ENCODE peak calls at places on chromosome 13, in four cellular contexts. One of them, this sample, is unnamed.

GRCh38 chr13:97392020-97392419 is 41.9 kb upstream of the RAP2A start:
- DNase-seq in A673: no peak
- DNase-seq in brain microvascular endothelial cell: no peak
- DNase-seq in dorsolateral prefrontal cortex: no peak
- DNase-seq in this sample: no peak

GRCh38 chr13:37954191-37954590 is 84.6 kb upstream of the TRPC4 start:
- DNase-seq in A673: no peak
- DNase-seq in brain microvascular endothelial cell: no peak
- DNase-seq in dorsolateral prefrontal cortex: no peak
- DNase-seq in this sample: no peak

GRCh38 chr13:63184693-63185092 is 1769.0 kb upstream of the PCDH20 start:
- DNase-seq in A673: peak
- DNase-seq in brain microvascular endothelial cell: peak
- DNase-seq in dorsolateral prefrontal cortex: no peak
- DNase-seq in this sample: no peak

GRCh38 chr13:52353116-52353718 is 52.8 kb downstream of the THSD1 start:
- DNase-seq in A673: no peak
- DNase-seq in brain microvascular endothelial cell: peak
- DNase-seq in dorsolateral prefrontal cortex: no peak
- DNase-seq in this sample: peak

GRCh38 chr13:92959790-92960189 is 266.8 kb upstream of the GPC6 start:
- DNase-seq in A673: no peak
- DNase-seq in brain microvascular endothelial cell: no peak
- DNase-seq in dorsolateral prefrontal cortex: no peak
- DNase-seq in this sample: no peak

GRCh38 chr13:32164622-32165268 is 133.2 kb downstream of the FRY start:
- DNase-seq in A673: peak
- DNase-seq in brain microvascular endothelial cell: peak
- DNase-seq in dorsolateral prefrontal cortex: peak
- DNase-seq in this sample: no peak

GRCh38 chr13:82657471-82657870 is 1224.8 kb downstream of the SLITRK1 start:
- DNase-seq in A673: no peak
- DNase-seq in brain microvascular endothelial cell: no peak
- DNase-seq in dorsolateral prefrontal cortex: no peak
- DNase-seq in this sample: no peak

GRCh38 chr13:40589285-40590109 is 76.9 kb downstream of the FOXO1 start:
- DNase-seq in A673: peak
- DNase-seq in brain microvascular endothelial cell: peak
- DNase-seq in dorsolateral prefrontal cortex: peak
- DNase-seq in this sample: no peak

GRCh38 chr13:110187501-110188161 is 119.3 kb downstream of the COL4A1 start:
- DNase-seq in A673: peak
- DNase-seq in brain microvascular endothelial cell: peak
- DNase-seq in dorsolateral prefrontal cortex: no peak
- DNase-seq in this sample: no peak

GRCh38 chr13:107812013-107812412 is 403.3 kb downstream of the LIG4 start:
- DNase-seq in A673: no peak
- DNase-seq in brain microvascular endothelial cell: no peak
- DNase-seq in dorsolateral prefrontal cortex: no peak
- DNase-seq in this sample: no peak

GRCh38 chr13:67224148-67224846 is 5.8 kb downstream of the PCDH9 start:
- DNase-seq in A673: peak
- DNase-seq in brain microvascular endothelial cell: peak
- DNase-seq in dorsolateral prefrontal cortex: peak
- DNase-seq in this sample: peak

GRCh38 chr13:51912091-51912490 is 50.3 kb downstream of the CCDC70 start:
- DNase-seq in A673: no peak
- DNase-seq in brain microvascular endothelial cell: no peak
- DNase-seq in dorsolateral prefrontal cortex: peak
- DNase-seq in this sample: no peak

GRCh38 chr13:59533561-59534337 is 630.0 kb downstream of the DIAPH3 start:
- DNase-seq in A673: peak
- DNase-seq in brain microvascular endothelial cell: peak
- DNase-seq in dorsolateral prefrontal cortex: no peak
- DNase-seq in this sample: no peak

GRCh38 chr13:94706101-94706853 is 6.1 kb downstream of the SOX21 start:
- DNase-seq in A673: no peak
- DNase-seq in brain microvascular endothelial cell: no peak
- DNase-seq in dorsolateral prefrontal cortex: no peak
- DNase-seq in this sample: no peak

GRCh38 chr13:42865703-42866102 is 84.3 kb downstream of the FAM216B start:
- DNase-seq in A673: no peak
- DNase-seq in brain microvascular endothelial cell: peak
- DNase-seq in dorsolateral prefrontal cortex: no peak
- DNase-seq in this sample: no peak

GRCh38 chr13:40060318-40061007 is 405.0 kb downstream of the COG6 start:
- DNase-seq in A673: peak
- DNase-seq in brain microvascular endothelial cell: peak
- DNase-seq in dorsolateral prefrontal cortex: peak
- DNase-seq in this sample: no peak

GRCh38 chr13:85261757-85262346 is 537.4 kb downstream of the SLITRK6 start:
- DNase-seq in A673: peak
- DNase-seq in brain microvascular endothelial cell: no peak
- DNase-seq in dorsolateral prefrontal cortex: no peak
- DNase-seq in this sample: no peak

GRCh38 chr13:96963786-96964475 is 30.3 kb downstream of the OXGR1 start:
- DNase-seq in A673: no peak
- DNase-seq in brain microvascular endothelial cell: no peak
- DNase-seq in dorsolateral prefrontal cortex: no peak
- DNase-seq in this sample: no peak

GRCh38 chr13:79966502-79966901 is 374.4 kb downstream of the SPRY2 start:
- DNase-seq in A673: peak
- DNase-seq in brain microvascular endothelial cell: no peak
- DNase-seq in dorsolateral prefrontal cortex: no peak
- DNase-seq in this sample: no peak

GRCh38 chr13:42001580-42001979 is 40.7 kb upstream of the VWA8 start:
- DNase-seq in A673: no peak
- DNase-seq in brain microvascular endothelial cell: peak
- DNase-seq in dorsolateral prefrontal cortex: no peak
- DNase-seq in this sample: peak

GRCh38 chr13:21849323-21849722 is 178.4 kb downstream of the FGF9 start:
- DNase-seq in A673: peak
- DNase-seq in brain microvascular endothelial cell: no peak
- DNase-seq in dorsolateral prefrontal cortex: no peak
- DNase-seq in this sample: no peak

GRCh38 chr13:93794197-93794885 is 567.7 kb downstream of the GPC6 start:
- DNase-seq in A673: no peak
- DNase-seq in brain microvascular endothelial cell: no peak
- DNase-seq in dorsolateral prefrontal cortex: no peak
- DNase-seq in this sample: no peak

GRCh38 chr13:29937836-29938235 is 87.4 kb upstream of the UBL3 start:
- DNase-seq in A673: no peak
- DNase-seq in brain microvascular endothelial cell: no peak
- DNase-seq in dorsolateral prefrontal cortex: peak
- DNase-seq in this sample: no peak

GRCh38 chr13:97125810-97126738 is 96.1 kb upstream of the MBNL2 start:
- DNase-seq in A673: peak
- DNase-seq in brain microvascular endothelial cell: no peak
- DNase-seq in dorsolateral prefrontal cortex: peak
- DNase-seq in this sample: no peak

GRCh38 chr13:31774186-31774585 is 34.9 kb downstream of the RXFP2 start:
- DNase-seq in A673: no peak
- DNase-seq in brain microvascular endothelial cell: peak
- DNase-seq in dorsolateral prefrontal cortex: no peak
- DNase-seq in this sample: no peak

GRCh38 chr13:87280139-87280538 is 391.0 kb upstream of the SLITRK5 start:
- DNase-seq in A673: no peak
- DNase-seq in brain microvascular endothelial cell: no peak
- DNase-seq in dorsolateral prefrontal cortex: no peak
- DNase-seq in this sample: no peak
- TF ChIP-seq CTCF in A673: peak
- TF ChIP-seq CTCF in brain microvascular endothelial cell: peak
- TF ChIP-seq CTCF in dorsolateral prefrontal cortex: no peak
- TF ChIP-seq CTCF in this sample: no peak

GRCh38 chr13:75537401-75538365 is at the start of gene COMMD6:
- DNase-seq in A673: peak
- DNase-seq in brain microvascular endothelial cell: peak
- DNase-seq in dorsolateral prefrontal cortex: peak
- DNase-seq in this sample: peak
- TF ChIP-seq CTCF in A673: no peak
- TF ChIP-seq CTCF in brain microvascular endothelial cell: peak
- TF ChIP-seq CTCF in dorsolateral prefrontal cortex: peak
- TF ChIP-seq CTCF in this sample: peak

GRCh38 chr13:113216165-113217056 is 7.0 kb downstream of the CUL4A start:
- DNase-seq in A673: peak
- DNase-seq in brain microvascular endothelial cell: peak
- DNase-seq in dorsolateral prefrontal cortex: no peak
- DNase-seq in this sample: no peak

GRCh38 chr13:113219311-113219940 is 10.0 kb downstream of the CUL4A start:
- DNase-seq in A673: no peak
- DNase-seq in brain microvascular endothelial cell: no peak
- DNase-seq in dorsolateral prefrontal cortex: no peak
- DNase-seq in this sample: no peak

GRCh38 chr13:113220141-113220598 is 10.8 kb downstream of the CUL4A start:
- DNase-seq in A673: no peak
- DNase-seq in brain microvascular endothelial cell: no peak
- DNase-seq in dorsolateral prefrontal cortex: no peak
- DNase-seq in this sample: no peak

GRCh38 chr13:113224486-113224885 is 15.1 kb downstream of the CUL4A start:
- DNase-seq in A673: no peak
- DNase-seq in brain microvascular endothelial cell: no peak
- DNase-seq in dorsolateral prefrontal cortex: no peak
- DNase-seq in this sample: no peak

GRCh38 chr13:113220877-113221276 is 11.5 kb downstream of the CUL4A start:
- DNase-seq in A673: no peak
- DNase-seq in brain microvascular endothelial cell: no peak
- DNase-seq in dorsolateral prefrontal cortex: no peak
- DNase-seq in this sample: no peak
- TF ChIP-seq CTCF in A673: peak
- TF ChIP-seq CTCF in brain microvascular endothelial cell: peak
- TF ChIP-seq CTCF in dorsolateral prefrontal cortex: no peak
- TF ChIP-seq CTCF in this sample: peak

GRCh38 chr13:47334173-47334572 is 437.3 kb upstream of the HTR2A start:
- DNase-seq in A673: no peak
- DNase-seq in brain microvascular endothelial cell: peak
- DNase-seq in dorsolateral prefrontal cortex: peak
- DNase-seq in this sample: peak
- TF ChIP-seq CTCF in A673: no peak
- TF ChIP-seq CTCF in brain microvascular endothelial cell: no peak
- TF ChIP-seq CTCF in dorsolateral prefrontal cortex: no peak
- TF ChIP-seq CTCF in this sample: no peak

GRCh38 chr13:90232291-90232690 is 1115.2 kb upstream of the MIR17HG start:
- DNase-seq in A673: no peak
- DNase-seq in brain microvascular endothelial cell: no peak
- DNase-seq in dorsolateral prefrontal cortex: no peak
- DNase-seq in this sample: no peak

GRCh38 chr13:90237852-90238251 is 1109.6 kb upstream of the MIR17HG start:
- DNase-seq in A673: no peak
- DNase-seq in brain microvascular endothelial cell: no peak
- DNase-seq in dorsolateral prefrontal cortex: no peak
- DNase-seq in this sample: no peak

GRCh38 chr13:90230311-90230710 is 1117.2 kb upstream of the MIR17HG start:
- DNase-seq in A673: no peak
- DNase-seq in brain microvascular endothelial cell: no peak
- DNase-seq in dorsolateral prefrontal cortex: no peak
- DNase-seq in this sample: no peak

GRCh38 chr13:90238433-90238832 is 1109.1 kb upstream of the MIR17HG start:
- DNase-seq in A673: no peak
- DNase-seq in brain microvascular endothelial cell: no peak
- DNase-seq in dorsolateral prefrontal cortex: no peak
- DNase-seq in this sample: no peak

GRCh38 chr13:90233933-90234672 is 1113.4 kb upstream of the MIR17HG start:
- DNase-seq in A673: no peak
- DNase-seq in brain microvascular endothelial cell: no peak
- DNase-seq in dorsolateral prefrontal cortex: no peak
- DNase-seq in this sample: no peak
- TF ChIP-seq CTCF in A673: peak
- TF ChIP-seq CTCF in brain microvascular endothelial cell: no peak
- TF ChIP-seq CTCF in dorsolateral prefrontal cortex: no peak
- TF ChIP-seq CTCF in this sample: no peak

DNA sequence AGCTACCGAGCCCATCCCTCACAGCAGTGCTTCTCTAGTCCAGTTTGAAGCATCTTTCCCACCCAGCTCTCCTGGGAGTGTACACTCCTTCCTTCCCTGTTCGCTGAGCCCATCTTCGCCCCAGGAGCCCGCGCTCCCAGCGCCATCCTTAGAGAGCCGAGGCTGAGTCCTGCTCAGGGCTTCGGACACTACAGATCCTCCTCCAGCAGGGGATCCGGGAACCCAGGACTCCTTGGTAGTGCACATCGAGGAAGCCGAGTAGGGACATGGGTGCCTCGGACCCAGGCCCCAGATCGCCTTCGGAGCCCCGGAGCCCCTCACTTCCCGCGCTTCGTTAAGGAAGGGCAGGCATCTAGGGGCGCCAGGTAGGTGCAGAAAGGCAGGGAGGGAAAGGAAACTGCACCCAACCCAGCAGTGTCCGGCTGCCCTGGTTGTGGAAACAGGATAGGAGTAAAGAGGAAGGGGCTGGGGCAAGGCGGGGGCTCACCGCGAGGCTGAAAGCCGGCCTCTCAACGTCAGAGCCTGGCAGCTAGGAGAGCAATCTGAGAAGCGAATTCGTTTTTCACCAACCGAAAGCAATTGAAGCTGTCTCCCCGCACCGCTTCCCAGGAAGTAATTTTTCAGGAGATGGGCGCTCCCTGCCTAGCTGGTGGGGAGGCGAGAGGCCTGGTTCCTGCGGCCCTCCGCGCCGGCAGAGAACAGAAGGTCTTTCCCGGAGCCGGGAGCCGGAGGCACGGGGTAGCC is 1.0 kb downstream of the PDX1 start:
- DNase-seq in A673: no peak
- DNase-seq in brain microvascular endothelial cell: no peak
- DNase-seq in dorsolateral prefrontal cortex: no peak
- DNase-seq in this sample: no peak
- TF ChIP-seq CTCF in A673: no peak
- TF ChIP-seq CTCF in brain microvascular endothelial cell: peak
- TF ChIP-seq CTCF in dorsolateral prefrontal cortex: no peak
- TF ChIP-seq CTCF in this sample: no peak

GRCh38 chr13:114259374-114259773 is 22.0 kb upstream of the UPF3A start:
- DNase-seq in A673: no peak
- DNase-seq in brain microvascular endothelial cell: no peak
- DNase-seq in dorsolateral prefrontal cortex: no peak
- DNase-seq in this sample: no peak

GRCh38 chr13:114260818-114261217 is 20.6 kb upstream of the UPF3A start:
- DNase-seq in A673: no peak
- DNase-seq in brain microvascular endothelial cell: no peak
- DNase-seq in dorsolateral prefrontal cortex: no peak
- DNase-seq in this sample: no peak

GRCh38 chr13:114261328-114261965 is 20.0 kb upstream of the UPF3A start:
- DNase-seq in A673: no peak
- DNase-seq in brain microvascular endothelial cell: no peak
- DNase-seq in dorsolateral prefrontal cortex: no peak
- DNase-seq in this sample: no peak

GRCh38 chr13:114258589-114258988 is 22.8 kb upstream of the UPF3A start:
- DNase-seq in A673: no peak
- DNase-seq in brain microvascular endothelial cell: no peak
- DNase-seq in dorsolateral prefrontal cortex: no peak
- DNase-seq in this sample: no peak

GRCh38 chr13:114259974-114260373 is 21.4 kb upstream of the UPF3A start:
- DNase-seq in A673: no peak
- DNase-seq in brain microvascular endothelial cell: no peak
- DNase-seq in dorsolateral prefrontal cortex: no peak
- DNase-seq in this sample: no peak
- TF ChIP-seq CTCF in A673: no peak
- TF ChIP-seq CTCF in brain microvascular endothelial cell: no peak
- TF ChIP-seq CTCF in dorsolateral prefrontal cortex: no peak
- TF ChIP-seq CTCF in this sample: no peak

GRCh38 chr13:23707674-23708073 is 137.5 kb downstream of the TNFRSF19 start:
- DNase-seq in A673: no peak
- DNase-seq in brain microvascular endothelial cell: peak
- DNase-seq in dorsolateral prefrontal cortex: no peak
- DNase-seq in this sample: no peak
- TF ChIP-seq CTCF in A673: peak
- TF ChIP-seq CTCF in brain microvascular endothelial cell: peak
- TF ChIP-seq CTCF in dorsolateral prefrontal cortex: peak
- TF ChIP-seq CTCF in this sample: peak

This sample was measured in AG09319.